ENCODE peak calls at places on chromosomes 2 and 18, in four cellular contexts. One of them, this sample, is unnamed.

GRCh38 chr2:40096360-40096759 is 317.3 kb upstream of the THUMPD2 start:
- DNase-seq in CD8-positive, alpha-beta T cell: no peak
- DNase-seq in aorta: no peak
- DNase-seq in stimulated activated naive CD8-positive, alpha-beta T cell treated with anti-CD3 and anti-CD28 coated beads, Interleukin-15, Interleukin-2, amounts not matched to agents 100 U/mL and 50 U/mL, for 24 hours: no peak
- DNase-seq in this sample: no peak

GRCh38 chr2:65227035-65227470 is 578 bp upstream of the ACTR2 start:
- DNase-seq in CD8-positive, alpha-beta T cell: no peak
- DNase-seq in aorta: no peak
- DNase-seq in stimulated activated naive CD8-positive, alpha-beta T cell treated with anti-CD3 and anti-CD28 coated beads, Interleukin-15, Interleukin-2, amounts not matched to agents 100 U/mL and 50 U/mL, for 24 hours: no peak
- DNase-seq in this sample: no peak

GRCh38 chr2:18741888-18742287 is 152.5 kb upstream of the NT5C1B start:
- DNase-seq in stimulated activated naive CD8-positive, alpha-beta T cell treated with anti-CD3 and anti-CD28 coated beads, Interleukin-15, Interleukin-2, amounts not matched to agents 100 U/mL and 50 U/mL, for 24 hours: no peak
- DNase-seq in CD8-positive, alpha-beta T cell: no peak
- DNase-seq in aorta: no peak
- DNase-seq in this sample: no peak

GRCh38 chr2:168365094-168365621 is 90.9 kb upstream of the CERS6 start:
- DNase-seq in stimulated activated naive CD8-positive, alpha-beta T cell treated with anti-CD3 and anti-CD28 coated beads, Interleukin-15, Interleukin-2, amounts not matched to agents 100 U/mL and 50 U/mL, for 24 hours: no peak
- DNase-seq in CD8-positive, alpha-beta T cell: no peak
- DNase-seq in aorta: no peak
- DNase-seq in this sample: no peak

GRCh38 chr2:8680931-8681760 is 710 bp upstream of the ID2 start:
- DNase-seq in aorta: peak; percentile 84
- DNase-seq in CD8-positive, alpha-beta T cell: no peak
- DNase-seq in stimulated activated naive CD8-positive, alpha-beta T cell treated with anti-CD3 and anti-CD28 coated beads, Interleukin-15, Interleukin-2, amounts not matched to agents 100 U/mL and 50 U/mL, for 24 hours: peak; percentile 77
- DNase-seq in this sample: peak; percentile 81

GRCh38 chr18:49041677-49042570 is 91.2 kb upstream of the SMAD7 start:
- DNase-seq in CD8-positive, alpha-beta T cell: peak; percentile 21
- DNase-seq in stimulated activated naive CD8-positive, alpha-beta T cell treated with anti-CD3 and anti-CD28 coated beads, Interleukin-15, Interleukin-2, amounts not matched to agents 100 U/mL and 50 U/mL, for 24 hours: no peak
- DNase-seq in aorta: no peak
- DNase-seq in this sample: peak; percentile 55

GRCh38 chr2:220572385-220572784 is 945.0 kb downstream of the SLC4A3 start:
- DNase-seq in CD8-positive, alpha-beta T cell: no peak
- DNase-seq in stimulated activated naive CD8-positive, alpha-beta T cell treated with anti-CD3 and anti-CD28 coated beads, Interleukin-15, Interleukin-2, amounts not matched to agents 100 U/mL and 50 U/mL, for 24 hours: no peak
- DNase-seq in aorta: no peak
- DNase-seq in this sample: no peak

GRCh38 chr2:237509905-237510304 is 22.9 kb downstream of the MLPH start:
- DNase-seq in stimulated activated naive CD8-positive, alpha-beta T cell treated with anti-CD3 and anti-CD28 coated beads, Interleukin-15, Interleukin-2, amounts not matched to agents 100 U/mL and 50 U/mL, for 24 hours: no peak
- DNase-seq in CD8-positive, alpha-beta T cell: no peak
- DNase-seq in aorta: no peak
- DNase-seq in this sample: no peak

GRCh38 chr18:45874501-45875184 is 49.2 kb downstream of the SIGLEC15 start:
- DNase-seq in aorta: no peak
- DNase-seq in stimulated activated naive CD8-positive, alpha-beta T cell treated with anti-CD3 and anti-CD28 coated beads, Interleukin-15, Interleukin-2, amounts not matched to agents 100 U/mL and 50 U/mL, for 24 hours: peak; percentile 54
- DNase-seq in CD8-positive, alpha-beta T cell: peak; percentile 16
- DNase-seq in this sample: peak; percentile 90

GRCh38 chr2:172861632-172862031 is 126.0 kb downstream of the RAPGEF4 start:
- DNase-seq in aorta: no peak
- DNase-seq in stimulated activated naive CD8-positive, alpha-beta T cell treated with anti-CD3 and anti-CD28 coated beads, Interleukin-15, Interleukin-2, amounts not matched to agents 100 U/mL and 50 U/mL, for 24 hours: no peak
- DNase-seq in CD8-positive, alpha-beta T cell: no peak
- DNase-seq in this sample: no peak

GRCh38 chr2:96485751-96486643 is 19.2 kb downstream of the NEURL3 start:
- DNase-seq in aorta: peak; percentile 85
- DNase-seq in stimulated activated naive CD8-positive, alpha-beta T cell treated with anti-CD3 and anti-CD28 coated beads, Interleukin-15, Interleukin-2, amounts not matched to agents 100 U/mL and 50 U/mL, for 24 hours: peak; percentile 83
- DNase-seq in CD8-positive, alpha-beta T cell: peak; percentile 56
- DNase-seq in this sample: peak; percentile 90

GRCh38 chr18:35733419-35733818 is 151.9 kb downstream of the GALNT1 start:
- DNase-seq in stimulated activated naive CD8-positive, alpha-beta T cell treated with anti-CD3 and anti-CD28 coated beads, Interleukin-15, Interleukin-2, amounts not matched to agents 100 U/mL and 50 U/mL, for 24 hours: no peak
- DNase-seq in CD8-positive, alpha-beta T cell: no peak
- DNase-seq in aorta: no peak
- DNase-seq in this sample: no peak

GRCh38 chr2:40371525-40372277 is 80.2 kb downstream of the SLC8A1 start:
- DNase-seq in aorta: peak; percentile 68
- DNase-seq in CD8-positive, alpha-beta T cell: no peak
- DNase-seq in stimulated activated naive CD8-positive, alpha-beta T cell treated with anti-CD3 and anti-CD28 coated beads, Interleukin-15, Interleukin-2, amounts not matched to agents 100 U/mL and 50 U/mL, for 24 hours: no peak
- DNase-seq in this sample: no peak

GRCh38 chr2:38377501-38378258 is 607 bp upstream of the ATL2 start:
- DNase-seq in aorta: no peak
- DNase-seq in stimulated activated naive CD8-positive, alpha-beta T cell treated with anti-CD3 and anti-CD28 coated beads, Interleukin-15, Interleukin-2, amounts not matched to agents 100 U/mL and 50 U/mL, for 24 hours: no peak
- DNase-seq in CD8-positive, alpha-beta T cell: no peak
- DNase-seq in this sample: no peak

GRCh38 chr18:49630246-49630699 is 68.4 kb downstream of the LIPG start:
- DNase-seq in aorta: no peak
- DNase-seq in stimulated activated naive CD8-positive, alpha-beta T cell treated with anti-CD3 and anti-CD28 coated beads, Interleukin-15, Interleukin-2, amounts not matched to agents 100 U/mL and 50 U/mL, for 24 hours: no peak
- DNase-seq in CD8-positive, alpha-beta T cell: no peak
- DNase-seq in this sample: no peak

GRCh38 chr18:59566507-59566906 is 130.7 kb downstream of the CCBE1 start:
- DNase-seq in aorta: no peak
- DNase-seq in CD8-positive, alpha-beta T cell: no peak
- DNase-seq in stimulated activated naive CD8-positive, alpha-beta T cell treated with anti-CD3 and anti-CD28 coated beads, Interleukin-15, Interleukin-2, amounts not matched to agents 100 U/mL and 50 U/mL, for 24 hours: no peak
- DNase-seq in this sample: no peak

GRCh38 chr18:48861181-48861715 is 89.5 kb downstream of the SMAD7 start:
- DNase-seq in CD8-positive, alpha-beta T cell: no peak
- DNase-seq in stimulated activated naive CD8-positive, alpha-beta T cell treated with anti-CD3 and anti-CD28 coated beads, Interleukin-15, Interleukin-2, amounts not matched to agents 100 U/mL and 50 U/mL, for 24 hours: no peak
- DNase-seq in aorta: no peak
- DNase-seq in this sample: no peak

GRCh38 chr2:68475110-68475509 is 7.7 kb downstream of the APLF start:
- DNase-seq in CD8-positive, alpha-beta T cell: no peak
- DNase-seq in stimulated activated naive CD8-positive, alpha-beta T cell treated with anti-CD3 and anti-CD28 coated beads, Interleukin-15, Interleukin-2, amounts not matched to agents 100 U/mL and 50 U/mL, for 24 hours: no peak
- DNase-seq in aorta: no peak
- DNase-seq in this sample: no peak

GRCh38 chr18:54388203-54389142 is 30.8 kb downstream of the C18orf54 start:
- DNase-seq in CD8-positive, alpha-beta T cell: no peak
- DNase-seq in stimulated activated naive CD8-positive, alpha-beta T cell treated with anti-CD3 and anti-CD28 coated beads, Interleukin-15, Interleukin-2, amounts not matched to agents 100 U/mL and 50 U/mL, for 24 hours: peak; percentile 38
- DNase-seq in aorta: peak; percentile 63
- DNase-seq in this sample: peak; percentile 74

GRCh38 chr2:191050640-191050987 is 36.6 kb upstream of the STAT1 start:
- DNase-seq in CD8-positive, alpha-beta T cell: no peak
- DNase-seq in aorta: no peak
- DNase-seq in stimulated activated naive CD8-positive, alpha-beta T cell treated with anti-CD3 and anti-CD28 coated beads, Interleukin-15, Interleukin-2, amounts not matched to agents 100 U/mL and 50 U/mL, for 24 hours: no peak
- DNase-seq in this sample: no peak

GRCh38 chr18:13393338-13393737 is 174.8 kb downstream of the LDLRAD4 start:
- DNase-seq in aorta: no peak
- DNase-seq in stimulated activated naive CD8-positive, alpha-beta T cell treated with anti-CD3 and anti-CD28 coated beads, Interleukin-15, Interleukin-2, amounts not matched to agents 100 U/mL and 50 U/mL, for 24 hours: no peak
- DNase-seq in CD8-positive, alpha-beta T cell: no peak
- DNase-seq in this sample: no peak

GRCh38 chr2:2683581-2683980 is 352.5 kb upstream of the MYT1L start:
- DNase-seq in CD8-positive, alpha-beta T cell: no peak
- DNase-seq in stimulated activated naive CD8-positive, alpha-beta T cell treated with anti-CD3 and anti-CD28 coated beads, Interleukin-15, Interleukin-2, amounts not matched to agents 100 U/mL and 50 U/mL, for 24 hours: no peak
- DNase-seq in aorta: no peak
- DNase-seq in this sample: no peak

GRCh38 chr2:113227290-113227689 is 51.4 kb downstream of the PAX8 start:
- DNase-seq in CD8-positive, alpha-beta T cell: no peak
- DNase-seq in aorta: no peak
- DNase-seq in stimulated activated naive CD8-positive, alpha-beta T cell treated with anti-CD3 and anti-CD28 coated beads, Interleukin-15, Interleukin-2, amounts not matched to agents 100 U/mL and 50 U/mL, for 24 hours: no peak
- DNase-seq in this sample: no peak

GRCh38 chr18:61942072-61942471 is 49.3 kb upstream of the RNF152 start:
- DNase-seq in CD8-positive, alpha-beta T cell: no peak
- DNase-seq in aorta: no peak
- DNase-seq in stimulated activated naive CD8-positive, alpha-beta T cell treated with anti-CD3 and anti-CD28 coated beads, Interleukin-15, Interleukin-2, amounts not matched to agents 100 U/mL and 50 U/mL, for 24 hours: no peak
- DNase-seq in this sample: no peak

GRCh38 chr2:238573065-238573778 is 146.5 kb downstream of the ASB1 start:
- DNase-seq in stimulated activated naive CD8-positive, alpha-beta T cell treated with anti-CD3 and anti-CD28 coated beads, Interleukin-15, Interleukin-2, amounts not matched to agents 100 U/mL and 50 U/mL, for 24 hours: peak; percentile 32
- DNase-seq in CD8-positive, alpha-beta T cell: peak; percentile 4
- DNase-seq in aorta: no peak
- DNase-seq in this sample: no peak

GRCh38 chr18:61612517-61612916 is 279.3 kb downstream of the CDH20 start:
- DNase-seq in CD8-positive, alpha-beta T cell: no peak
- DNase-seq in aorta: no peak
- DNase-seq in stimulated activated naive CD8-positive, alpha-beta T cell treated with anti-CD3 and anti-CD28 coated beads, Interleukin-15, Interleukin-2, amounts not matched to agents 100 U/mL and 50 U/mL, for 24 hours: no peak
- DNase-seq in this sample: no peak

GRCh38 chr2:10332402-10333246 is 29.9 kb downstream of the HPCAL1 start:
- DNase-seq in aorta: no peak
- DNase-seq in stimulated activated naive CD8-positive, alpha-beta T cell treated with anti-CD3 and anti-CD28 coated beads, Interleukin-15, Interleukin-2, amounts not matched to agents 100 U/mL and 50 U/mL, for 24 hours: peak; percentile 74
- DNase-seq in CD8-positive, alpha-beta T cell: no peak
- DNase-seq in this sample: peak; percentile 31

GRCh38 chr2:64692401-64692800 is 38.7 kb upstream of the SERTAD2 start:
- DNase-seq in stimulated activated naive CD8-positive, alpha-beta T cell treated with anti-CD3 and anti-CD28 coated beads, Interleukin-15, Interleukin-2, amounts not matched to agents 100 U/mL and 50 U/mL, for 24 hours: no peak
- DNase-seq in aorta: no peak
- DNase-seq in CD8-positive, alpha-beta T cell: no peak
- DNase-seq in this sample: no peak

GRCh38 chr2:27326536-27326935 is 3.6 kb upstream of the MPV17 start:
- DNase-seq in CD8-positive, alpha-beta T cell: no peak
- DNase-seq in aorta: no peak
- DNase-seq in stimulated activated naive CD8-positive, alpha-beta T cell treated with anti-CD3 and anti-CD28 coated beads, Interleukin-15, Interleukin-2, amounts not matched to agents 100 U/mL and 50 U/mL, for 24 hours: no peak
- DNase-seq in this sample: no peak

GRCh38 chr2:228581731-228582130 is 400.2 kb upstream of the SPHKAP start:
- DNase-seq in aorta: no peak
- DNase-seq in CD8-positive, alpha-beta T cell: no peak
- DNase-seq in stimulated activated naive CD8-positive, alpha-beta T cell treated with anti-CD3 and anti-CD28 coated beads, Interleukin-15, Interleukin-2, amounts not matched to agents 100 U/mL and 50 U/mL, for 24 hours: no peak
- DNase-seq in this sample: no peak

GRCh38 chr2:175180701-175181103 is 808 bp downstream of the ATP5MC3 start:
- DNase-seq in CD8-positive, alpha-beta T cell: no peak
- DNase-seq in stimulated activated naive CD8-positive, alpha-beta T cell treated with anti-CD3 and anti-CD28 coated beads, Interleukin-15, Interleukin-2, amounts not matched to agents 100 U/mL and 50 U/mL, for 24 hours: peak; percentile 71
- DNase-seq in aorta: no peak
- DNase-seq in this sample: peak; percentile 69

GRCh38 chr2:24559714-24560113 is 68.7 kb downstream of the NCOA1 start:
- DNase-seq in CD8-positive, alpha-beta T cell: no peak
- DNase-seq in aorta: no peak
- DNase-seq in stimulated activated naive CD8-positive, alpha-beta T cell treated with anti-CD3 and anti-CD28 coated beads, Interleukin-15, Interleukin-2, amounts not matched to agents 100 U/mL and 50 U/mL, for 24 hours: no peak
- DNase-seq in this sample: no peak

GRCh38 chr2:58913082-58913726 is 672.1 kb upstream of the FANCL start:
- DNase-seq in aorta: no peak
- DNase-seq in stimulated activated naive CD8-positive, alpha-beta T cell treated with anti-CD3 and anti-CD28 coated beads, Interleukin-15, Interleukin-2, amounts not matched to agents 100 U/mL and 50 U/mL, for 24 hours: no peak
- DNase-seq in CD8-positive, alpha-beta T cell: no peak
- DNase-seq in this sample: no peak

GRCh38 chr2:9737053-9737875 is 106.0 kb upstream of the TAF1B start:
- DNase-seq in aorta: no peak
- DNase-seq in CD8-positive, alpha-beta T cell: no peak
- DNase-seq in stimulated activated naive CD8-positive, alpha-beta T cell treated with anti-CD3 and anti-CD28 coated beads, Interleukin-15, Interleukin-2, amounts not matched to agents 100 U/mL and 50 U/mL, for 24 hours: no peak
- DNase-seq in this sample: no peak

GRCh38 chr2:31219131-31219969 is 2.0 kb upstream of the CAPN14 start:
- DNase-seq in CD8-positive, alpha-beta T cell: no peak
- DNase-seq in stimulated activated naive CD8-positive, alpha-beta T cell treated with anti-CD3 and anti-CD28 coated beads, Interleukin-15, Interleukin-2, amounts not matched to agents 100 U/mL and 50 U/mL, for 24 hours: no peak
- DNase-seq in aorta: no peak
- DNase-seq in this sample: no peak

This sample was measured in natural killer cell treated with Interleukin-12 subunit alpha and Interleukin-12 subunit beta and Interleukin-15 and Interleukin-18, amount 100 ng/mL, for 72 hours.